ENCODE peak calls at places on chromosomes 5 and 9, in four cellular contexts. N is NCI-H1092 treated with DMSO at 0.1 percent for 48 hours, Z is B cell, V is sciatic nerve. E is an unnamed sample.

GRCh38 chr5:124628721-124629596 is 117.5 kb downstream of the ZNF608 start:
- DNase-seq in N (no peak), Z (no peak), V (no peak), E (no peak)

GRCh38 chr5:145943674-145944121 is 7.3 kb downstream of the SH3RF2 start:
- DNase-seq in N (no peak), Z (no peak), V (no peak), E (peak)

GRCh38 chr5:128782446-128782845 is 182.8 kb upstream of the SLC27A6 start:
- DNase-seq in N (no peak), Z (no peak), V (peak), E (no peak)

GRCh38 chr5:141636413-141637265 is at the start of the genes HDAC3 and RELL2:
- DNase-seq in N (peak), Z (peak), V (peak), E (peak)

GRCh38 chr9:132776268-132776667 is 101.8 kb downstream of the AK8 start:
- DNase-seq in N (no peak), Z (no peak), V (no peak), E (no peak)

GRCh38 chr9:88007291-88007650 is 32.9 kb upstream of the CDK20 start:
- DNase-seq in N (no peak), Z (no peak), V (no peak), E (no peak)

GRCh38 chr5:62206150-62206829 is 99.7 kb upstream of the KIF2A start:
- DNase-seq in N (peak), Z (no peak), V (no peak), E (peak)

GRCh38 chr9:2676466-2676865 is 40.8 kb upstream of the KCNV2 start:
- DNase-seq in N (no peak), Z (no peak), V (no peak), E (peak)

GRCh38 chr5:171462136-171462927 is 42.9 kb downstream of the FGF18 start:
- DNase-seq in N (no peak), Z (no peak), V (no peak), E (no peak)

GRCh38 chr5:156359452-156359851 is 32.5 kb downstream of the SGCD start:
- DNase-seq in N (no peak), Z (no peak), V (no peak), E (no peak)

E was measured in COR-L47.